ENCODE peak calls at places on chromosomes 1 and 21, in eight cellular contexts. One of them, this sample, is unnamed.

GRCh38 chr1:206664740-206665139 is 20.0 kb upstream of the MAPKAPK2 start:
- DNase-seq in stomach: no peak
- DNase-seq in HCT116: no peak
- DNase-seq in cardiac muscle cell: no peak
- DNase-seq in H9: no peak
- DNase-seq in endothelial cell of umbilical vein: no peak
- DNase-seq in CD8-positive, alpha-beta T cell: no peak
- DNase-seq in GM23338: no peak
- DNase-seq in this sample: no peak

GRCh38 chr1:193019442-193020026 is 39.6 kb downstream of the UCHL5 start:
- DNase-seq in CD8-positive, alpha-beta T cell: no peak
- DNase-seq in stomach: no peak
- DNase-seq in H9: no peak
- DNase-seq in GM23338: peak; percentile 65
- DNase-seq in cardiac muscle cell: peak; percentile 82
- DNase-seq in HCT116: peak; percentile 49
- DNase-seq in endothelial cell of umbilical vein: peak; percentile 76
- DNase-seq in this sample: peak; percentile 41

GRCh38 chr1:46689897-46690296 is 18.2 kb downstream of the TEX38 start:
- DNase-seq in endothelial cell of umbilical vein: no peak
- DNase-seq in GM23338: no peak
- DNase-seq in stomach: no peak
- DNase-seq in H9: no peak
- DNase-seq in CD8-positive, alpha-beta T cell: no peak
- DNase-seq in cardiac muscle cell: no peak
- DNase-seq in HCT116: no peak
- DNase-seq in this sample: no peak

GRCh38 chr1:27350673-27351540 is 9.1 kb downstream of the SYTL1 start:
- DNase-seq in stomach: no peak
- DNase-seq in H9: peak; percentile 99
- DNase-seq in CD8-positive, alpha-beta T cell: no peak
- DNase-seq in GM23338: peak; percentile 99
- DNase-seq in endothelial cell of umbilical vein: no peak
- DNase-seq in cardiac muscle cell: peak; percentile 60
- DNase-seq in HCT116: no peak
- DNase-seq in this sample: peak; percentile 66

GRCh38 chr21:32360401-32360981 is 32.3 kb downstream of the URB1 start:
- DNase-seq in stomach: no peak
- DNase-seq in GM23338: no peak
- DNase-seq in CD8-positive, alpha-beta T cell: no peak
- DNase-seq in cardiac muscle cell: no peak
- DNase-seq in H9: no peak
- DNase-seq in HCT116: no peak
- DNase-seq in endothelial cell of umbilical vein: peak; percentile 85
- DNase-seq in this sample: no peak

GRCh38 chr1:36159614-36160387 is 3.8 kb downstream of the MAP7D1 start:
- DNase-seq in cardiac muscle cell: no peak
- DNase-seq in CD8-positive, alpha-beta T cell: no peak
- DNase-seq in HCT116: no peak
- DNase-seq in stomach: no peak
- DNase-seq in H9: no peak
- DNase-seq in endothelial cell of umbilical vein: no peak
- DNase-seq in GM23338: no peak
- DNase-seq in this sample: no peak

GRCh38 chr21:41342035-41342434 is 19.8 kb upstream of the MX2 start:
- DNase-seq in H9: no peak
- DNase-seq in HCT116: no peak
- DNase-seq in stomach: no peak
- DNase-seq in cardiac muscle cell: no peak
- DNase-seq in GM23338: no peak
- DNase-seq in CD8-positive, alpha-beta T cell: no peak
- DNase-seq in endothelial cell of umbilical vein: no peak
- DNase-seq in this sample: no peak

GRCh38 chr1:159980076-159980475 is 26.0 kb upstream of the SLAMF9 start:
- DNase-seq in GM23338: no peak
- DNase-seq in cardiac muscle cell: no peak
- DNase-seq in HCT116: no peak
- DNase-seq in CD8-positive, alpha-beta T cell: no peak
- DNase-seq in stomach: no peak
- DNase-seq in H9: no peak
- DNase-seq in endothelial cell of umbilical vein: no peak
- DNase-seq in this sample: no peak

GRCh38 chr1:60978421-60979357 is 103.7 kb upstream of the NFIA start:
- DNase-seq in CD8-positive, alpha-beta T cell: no peak
- DNase-seq in GM23338: peak; percentile 67
- DNase-seq in cardiac muscle cell: peak; percentile 74
- DNase-seq in H9: peak; percentile 46
- DNase-seq in endothelial cell of umbilical vein: peak; percentile 69
- DNase-seq in HCT116: no peak
- DNase-seq in stomach: peak; percentile 43
- DNase-seq in this sample: peak; percentile 26

GRCh38 chr21:25506268-25506667 is 101.0 kb downstream of the MRPL39 start:
- DNase-seq in stomach: no peak
- DNase-seq in endothelial cell of umbilical vein: no peak
- DNase-seq in H9: no peak
- DNase-seq in cardiac muscle cell: no peak
- DNase-seq in GM23338: no peak
- DNase-seq in HCT116: no peak
- DNase-seq in CD8-positive, alpha-beta T cell: no peak
- DNase-seq in this sample: no peak

GRCh38 chr1:163821679-163822078 is 499.9 kb downstream of the NUF2 start:
- DNase-seq in H9: no peak
- DNase-seq in CD8-positive, alpha-beta T cell: no peak
- DNase-seq in GM23338: no peak
- DNase-seq in cardiac muscle cell: no peak
- DNase-seq in endothelial cell of umbilical vein: no peak
- DNase-seq in HCT116: no peak
- DNase-seq in stomach: no peak
- DNase-seq in this sample: no peak

GRCh38 chr1:163820190-163820589 is 498.4 kb downstream of the NUF2 start:
- DNase-seq in H9: no peak
- DNase-seq in stomach: no peak
- DNase-seq in GM23338: no peak
- DNase-seq in cardiac muscle cell: peak; percentile 10
- DNase-seq in endothelial cell of umbilical vein: no peak
- DNase-seq in CD8-positive, alpha-beta T cell: no peak
- DNase-seq in HCT116: no peak
- DNase-seq in this sample: no peak

GRCh38 chr1:163824006-163824405 is 502.3 kb downstream of the NUF2 start:
- DNase-seq in HCT116: no peak
- DNase-seq in stomach: no peak
- DNase-seq in CD8-positive, alpha-beta T cell: no peak
- DNase-seq in H9: no peak
- DNase-seq in cardiac muscle cell: peak; percentile 87
- DNase-seq in endothelial cell of umbilical vein: peak; percentile 70
- DNase-seq in GM23338: no peak
- DNase-seq in this sample: no peak

GRCh38 chr1:163822933-163823511 is 501.3 kb downstream of the NUF2 start:
- DNase-seq in CD8-positive, alpha-beta T cell: no peak
- DNase-seq in H9: no peak
- DNase-seq in HCT116: no peak
- DNase-seq in GM23338: no peak
- DNase-seq in endothelial cell of umbilical vein: no peak
- DNase-seq in cardiac muscle cell: peak; percentile 20
- DNase-seq in stomach: no peak
- DNase-seq in this sample: no peak

GRCh38 chr1:163820748-163821147 is 499.0 kb downstream of the NUF2 start:
- DNase-seq in endothelial cell of umbilical vein: peak; percentile 11
- DNase-seq in cardiac muscle cell: peak; percentile 22
- DNase-seq in GM23338: peak; percentile 11
- DNase-seq in HCT116: no peak
- DNase-seq in stomach: no peak
- DNase-seq in CD8-positive, alpha-beta T cell: no peak
- DNase-seq in H9: no peak
- DNase-seq in this sample: no peak
- H3K4me1 ChIP-seq in endothelial cell of umbilical vein: no peaks in the 10 kb centered on the region
- H3K4me1 ChIP-seq in cardiac muscle cell: peaks cover 6% of the 10 kb centered on the region
- H3K4me1 ChIP-seq in GM23338: no peaks in the 10 kb centered on the region
- H3K4me1 ChIP-seq in HCT116: no peaks in the 10 kb centered on the region
- H3K4me1 ChIP-seq in stomach: peaks cover 5% of the 10 kb centered on the region
- H3K4me1 ChIP-seq in CD8-positive, alpha-beta T cell: no peaks in the 10 kb centered on the region
- H3K4me1 ChIP-seq in H9: no peaks in the 10 kb centered on the region
- H3K4me1 ChIP-seq in this sample: no peaks in the 10 kb centered on the region

DNA sequence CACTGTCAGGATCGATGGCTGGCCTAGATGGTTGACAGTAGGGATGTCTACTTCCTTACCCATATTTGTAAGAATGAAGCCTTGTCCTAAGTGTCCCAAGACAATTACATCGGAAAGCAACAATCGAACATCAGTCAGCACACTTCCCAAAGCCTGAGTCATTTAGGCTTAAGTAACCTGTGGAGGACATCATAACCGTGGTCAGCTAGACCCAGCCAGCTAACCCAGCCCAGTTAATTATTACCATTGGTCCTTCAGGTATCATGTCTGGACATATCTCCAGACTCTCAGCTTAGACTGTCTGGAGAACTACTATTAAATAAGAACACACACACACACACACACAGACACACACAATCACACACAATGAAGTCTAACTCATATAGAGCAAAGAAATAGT is 264.7 kb downstream of the TRABD2B start:
- DNase-seq in endothelial cell of umbilical vein: no peak
- DNase-seq in cardiac muscle cell: no peak
- DNase-seq in stomach: no peak
- DNase-seq in H9: no peak
- DNase-seq in GM23338: no peak
- DNase-seq in HCT116: no peak
- DNase-seq in CD8-positive, alpha-beta T cell: no peak
- DNase-seq in this sample: peak; percentile 26
- H3K4me1 ChIP-seq in endothelial cell of umbilical vein: no peaks in the 10 kb centered on the region
- H3K4me1 ChIP-seq in cardiac muscle cell: no peaks in the 10 kb centered on the region
- H3K4me1 ChIP-seq in stomach: no peaks in the 10 kb centered on the region
- H3K4me1 ChIP-seq in H9: no peaks in the 10 kb centered on the region
- H3K4me1 ChIP-seq in GM23338: no peaks in the 10 kb centered on the region
- H3K4me1 ChIP-seq in HCT116: no peaks in the 10 kb centered on the region
- H3K4me1 ChIP-seq in CD8-positive, alpha-beta T cell: no peaks in the 10 kb centered on the region
- H3K4me1 ChIP-seq in this sample: peaks cover 12% of the 10 kb centered on the region

GRCh38 chr1:2543543-2544092 is 12.6 kb upstream of the TNFRSF14 start:
- DNase-seq in cardiac muscle cell: no peak
- DNase-seq in HCT116: no peak
- DNase-seq in endothelial cell of umbilical vein: no peak
- DNase-seq in GM23338: peak; percentile 52
- DNase-seq in H9: no peak
- DNase-seq in CD8-positive, alpha-beta T cell: no peak
- DNase-seq in stomach: peak; percentile 47
- DNase-seq in this sample: no peak

GRCh38 chr1:2544093-2544874 is 11.9 kb upstream of the TNFRSF14 start:
- DNase-seq in H9: no peak
- DNase-seq in cardiac muscle cell: no peak
- DNase-seq in CD8-positive, alpha-beta T cell: no peak
- DNase-seq in HCT116: no peak
- DNase-seq in GM23338: no peak
- DNase-seq in stomach: no peak
- DNase-seq in endothelial cell of umbilical vein: no peak
- DNase-seq in this sample: no peak

GRCh38 chr1:2541619-2542246 is 11.7 kb upstream of the HES5 start:
- DNase-seq in HCT116: no peak
- DNase-seq in cardiac muscle cell: no peak
- DNase-seq in endothelial cell of umbilical vein: no peak
- DNase-seq in stomach: peak; percentile 71
- DNase-seq in CD8-positive, alpha-beta T cell: no peak
- DNase-seq in GM23338: no peak
- DNase-seq in H9: no peak
- DNase-seq in this sample: no peak

GRCh38 chr1:2540816-2541492 is 10.9 kb upstream of the HES5 start:
- DNase-seq in cardiac muscle cell: no peak
- DNase-seq in stomach: no peak
- DNase-seq in endothelial cell of umbilical vein: no peak
- DNase-seq in CD8-positive, alpha-beta T cell: no peak
- DNase-seq in H9: no peak
- DNase-seq in HCT116: no peak
- DNase-seq in GM23338: peak; percentile 60
- DNase-seq in this sample: no peak

DNA sequence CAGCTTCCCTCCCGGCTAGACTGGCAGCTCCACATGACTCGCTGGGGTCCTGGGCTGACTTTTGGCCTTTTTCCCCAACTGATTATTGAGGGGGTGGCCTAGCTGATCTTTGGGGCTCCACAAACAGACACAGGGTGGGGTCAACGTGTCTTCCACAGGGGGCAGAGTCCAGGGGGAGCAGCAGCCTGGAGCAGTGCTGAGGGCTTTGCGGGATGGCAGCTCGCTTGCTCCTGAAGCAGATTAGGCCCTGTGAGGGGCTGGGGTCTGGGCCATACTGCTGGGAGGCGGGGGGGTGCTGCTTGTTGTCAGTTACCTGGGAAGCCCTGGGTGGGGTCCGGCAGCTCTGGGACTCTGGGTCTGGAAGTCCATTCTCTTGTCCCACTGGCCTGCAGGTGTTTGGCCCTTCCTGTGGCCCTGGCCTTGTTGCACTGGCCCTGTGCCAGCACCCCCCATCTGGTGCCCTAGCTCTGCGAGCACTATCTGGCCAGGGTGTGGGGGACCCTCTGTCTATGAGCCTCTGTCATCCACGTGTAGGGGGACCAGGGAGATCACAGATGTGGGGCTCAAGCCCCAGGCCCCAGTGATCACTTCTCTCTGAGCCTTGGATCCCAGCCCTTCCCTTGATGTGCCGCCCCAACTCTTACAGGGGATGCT is 12.3 kb upstream of the HES5 start:
- DNase-seq in CD8-positive, alpha-beta T cell: no peak
- DNase-seq in GM23338: no peak
- DNase-seq in endothelial cell of umbilical vein: no peak
- DNase-seq in stomach: no peak
- DNase-seq in cardiac muscle cell: no peak
- DNase-seq in HCT116: no peak
- DNase-seq in H9: no peak
- DNase-seq in this sample: no peak
- H3K4me1 ChIP-seq in CD8-positive, alpha-beta T cell: peaks cover 30% of the 10 kb centered on the region
- H3K4me1 ChIP-seq in GM23338: peaks cover 10% of the 10 kb centered on the region
- H3K4me1 ChIP-seq in endothelial cell of umbilical vein: peaks cover 13% of the 10 kb centered on the region
- H3K4me1 ChIP-seq in stomach: peaks cover 61% of the 10 kb centered on the region
- H3K4me1 ChIP-seq in cardiac muscle cell: peaks cover 35% of the 10 kb centered on the region
- H3K4me1 ChIP-seq in HCT116: peaks cover 32% of the 10 kb centered on the region
- H3K4me1 ChIP-seq in H9: no peaks in the 10 kb centered on the region
- H3K4me1 ChIP-seq in this sample: peaks cover 52% of the 10 kb centered on the region

DNA sequence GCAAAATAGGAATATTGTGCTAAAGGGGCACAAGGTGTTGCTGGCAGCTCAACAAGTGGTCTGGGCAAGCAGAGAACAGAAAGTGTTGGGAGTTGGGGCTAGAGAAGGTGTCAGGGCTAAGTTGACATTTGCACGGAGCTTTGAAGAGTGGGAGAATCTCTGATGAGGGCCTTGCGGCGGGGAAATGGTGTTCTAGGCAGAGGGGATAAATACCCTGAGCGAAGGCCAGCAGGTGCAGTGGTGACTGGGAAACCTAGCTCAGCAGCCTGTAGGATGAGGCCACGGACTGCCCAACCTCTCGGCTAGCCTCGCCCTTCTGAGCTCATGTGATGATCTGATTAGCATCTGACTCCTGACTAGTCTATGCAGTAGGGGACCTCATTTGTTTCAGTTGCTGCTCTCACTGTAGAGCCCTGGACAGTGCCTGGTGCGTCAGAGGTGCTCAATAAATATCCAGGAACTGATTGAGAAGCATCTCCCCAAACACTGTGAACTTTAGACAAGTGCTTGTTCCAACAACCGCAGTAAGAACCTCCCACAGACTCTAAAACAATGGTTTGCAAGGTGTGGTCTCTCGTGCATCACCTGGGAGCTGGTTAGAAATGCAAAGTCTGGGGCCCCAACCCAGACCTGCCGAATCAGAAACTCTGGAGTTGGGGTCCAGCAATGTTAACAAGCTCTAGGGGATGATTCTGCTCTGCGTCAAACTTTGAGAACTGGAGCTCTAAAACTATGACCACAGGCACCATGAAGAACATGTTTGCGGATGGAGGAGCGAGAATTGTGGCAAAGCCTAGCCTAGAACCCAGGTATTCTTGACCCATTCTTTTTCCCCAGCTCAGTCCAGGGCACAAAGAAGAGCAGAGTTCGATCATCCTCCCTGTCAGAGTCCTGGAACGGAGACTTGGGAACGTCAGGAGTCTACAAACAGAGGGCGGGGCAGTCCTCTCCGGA is 883 bp upstream of the FOXO6 start:
- DNase-seq in H9: peak; percentile 86
- DNase-seq in stomach: no peak
- DNase-seq in GM23338: peak; percentile 76
- DNase-seq in endothelial cell of umbilical vein: no peak
- DNase-seq in cardiac muscle cell: no peak
- DNase-seq in HCT116: no peak
- DNase-seq in CD8-positive, alpha-beta T cell: no peak
- DNase-seq in this sample: no peak
- H3K4me1 ChIP-seq in H9: no peaks in the 10 kb centered on the region
- H3K4me1 ChIP-seq in stomach: peaks cover 56% of the 10 kb centered on the region
- H3K4me1 ChIP-seq in GM23338: peaks cover 41% of the 10 kb centered on the region
- H3K4me1 ChIP-seq in endothelial cell of umbilical vein: peaks cover 3% of the 10 kb centered on the region
- H3K4me1 ChIP-seq in cardiac muscle cell: peaks cover 38% of the 10 kb centered on the region
- H3K4me1 ChIP-seq in HCT116: peaks cover 43% of the 10 kb centered on the region
- H3K4me1 ChIP-seq in CD8-positive, alpha-beta T cell: peaks cover 19% of the 10 kb centered on the region
- H3K4me1 ChIP-seq in this sample: peaks cover 18% of the 10 kb centered on the region

This sample was measured in HepG2.